ENCODE peak calls at places on chromosomes 16 and 17, in nine cellular contexts. J is heart left ventricle; T is HL-60; O is HFF-Myc; E is ascending aorta; S is thoracic aorta; F is CD8-positive, alpha-beta T cell; C is CD4-positive, alpha-beta T cell; W is BJ. D is an unnamed sample.

GRCh38 chr17:30336369-30337171 is 2.7 kb upstream of the TMIGD1 start:
- DNase-seq in J (no peak), T (peak), O (peak), E (no peak), S (no peak), F (peak), C (peak), W (no peak), D (peak)

GRCh38 chr17:19317359-19318095 is 45.0 kb downstream of the B9D1 start:
- DNase-seq in J (peak), T (peak), O (no peak), E (no peak), S (no peak), F (no peak), C (no peak), W (no peak), D (peak)

GRCh38 chr16:87930456-87930855 is 5.9 kb downstream of the CA5A start:
- DNase-seq in J (no peak), T (no peak), O (no peak), E (no peak), S (no peak), F (no peak), C (no peak), W (no peak), D (no peak)

GRCh38 chr16:88970539-88971065 is 6.4 kb downstream of the CBFA2T3 start:
- DNase-seq in J (no peak), T (no peak), O (no peak), E (no peak), S (no peak), F (no peak), C (no peak), W (no peak), D (no peak)

GRCh38 chr16:23557779-23558330 is 328 bp downstream of the UBFD1 start:
- DNase-seq in J (peak), T (peak), O (no peak), E (no peak), S (no peak), F (no peak), C (no peak), W (no peak), D (no peak)

GRCh38 chr16:66199189-66199588 is 167.3 kb upstream of the CDH5 start:
- DNase-seq in J (no peak), T (peak), O (no peak), E (no peak), S (no peak), F (no peak), C (no peak), W (no peak), D (no peak)

GRCh38 chr16:3189869-3190268 is 1.9 kb downstream of the OR1F1 start:
- DNase-seq in J (no peak), T (no peak), O (no peak), E (no peak), S (no peak), F (no peak), C (no peak), W (no peak), D (no peak)

GRCh38 chr17:36755586-36755985 is 154.2 kb downstream of the MRM1 start:
- DNase-seq in J (no peak), T (peak), O (no peak), E (no peak), S (no peak), F (peak), C (peak), W (no peak), D (peak)

GRCh38 chr17:2723505-2723996 is 12.0 kb upstream of the CLUH start:
- DNase-seq in J (no peak), T (no peak), O (no peak), E (no peak), S (no peak), F (no peak), C (no peak), W (no peak), D (no peak)

GRCh38 chr16:84541999-84542876 is 37.8 kb upstream of the MEAK7 start:
- DNase-seq in J (no peak), T (no peak), O (no peak), E (no peak), S (no peak), F (no peak), C (no peak), W (no peak), D (no peak)

GRCh38 chr16:57998484-57998883 is 2.0 kb downstream of the ZNF319 start:
- DNase-seq in J (peak), T (peak), O (no peak), E (no peak), S (no peak), F (peak), C (peak), W (no peak), D (no peak)

GRCh38 chr16:88558457-88559442 is 11.5 kb upstream of the ZC3H18 start:
- DNase-seq in J (peak), T (peak), O (no peak), E (no peak), S (no peak), F (no peak), C (no peak), W (no peak), D (no peak)

GRCh38 chr17:75854881-75855309 is 240 bp downstream of the WBP2 start:
- DNase-seq in J (peak), T (no peak), O (no peak), E (no peak), S (no peak), F (no peak), C (no peak), W (no peak), D (no peak)

GRCh38 chr16:66399930-66400329 is 27.2 kb upstream of the BEAN1 start:
- DNase-seq in J (peak), T (no peak), O (no peak), E (peak), S (no peak), F (no peak), C (no peak), W (no peak), D (no peak)

GRCh38 chr17:9291912-9292562 is 270.7 kb downstream of the NTN1 start:
- DNase-seq in J (peak), T (no peak), O (no peak), E (peak), S (no peak), F (peak), C (peak), W (no peak), D (peak)

GRCh38 chr16:87556941-87557459 is 45.3 kb upstream of the JPH3 start:
- DNase-seq in J (peak), T (no peak), O (no peak), E (peak), S (no peak), F (no peak), C (no peak), W (no peak), D (no peak)

GRCh38 chr16:8845699-8846298 is 23.0 kb downstream of the CARHSP1 start:
- DNase-seq in J (no peak), T (no peak), O (no peak), E (no peak), S (no peak), F (no peak), C (no peak), W (no peak), D (no peak)

GRCh38 chr17:63309021-63309420 is 137.1 kb downstream of the CYB561 start:
- DNase-seq in J (no peak), T (no peak), O (no peak), E (no peak), S (no peak), F (no peak), C (no peak), W (no peak), D (no peak)

GRCh38 chr17:37259030-37259735 is 116.6 kb upstream of the C17orf78 start:
- DNase-seq in J (no peak), T (no peak), O (no peak), E (no peak), S (no peak), F (no peak), C (no peak), W (no peak), D (no peak)

GRCh38 chr16:67459858-67460144 is 21.2 kb downstream of the ATP6V0D1 start:
- DNase-seq in J (no peak), T (no peak), O (no peak), E (no peak), S (no peak), F (no peak), C (no peak), W (no peak), D (no peak)

GRCh38 chr17:79337053-79337452 is 262.4 kb downstream of the ENGASE start:
- DNase-seq in J (no peak), T (no peak), O (no peak), E (no peak), S (no peak), F (no peak), C (no peak), W (no peak), D (no peak)

GRCh38 chr16:53893731-53894435 is 189.9 kb downstream of the FTO start:
- DNase-seq in J (peak), T (no peak), O (peak), E (no peak), S (no peak), F (no peak), C (no peak), W (peak), D (no peak)

GRCh38 chr17:51629232-51629631 is 368.9 kb downstream of the UTP18 start:
- DNase-seq in J (no peak), T (no peak), O (no peak), E (no peak), S (no peak), F (no peak), C (no peak), W (no peak), D (no peak)

GRCh38 chr16:11224894-11225676 is 30.9 kb downstream of the SOCS1 start:
- DNase-seq in J (peak), T (peak), O (no peak), E (no peak), S (no peak), F (peak), C (peak), W (no peak), D (peak)

GRCh38 chr17:6137716-6138502 is 67.7 kb downstream of the WSCD1 start:
- DNase-seq in J (no peak), T (no peak), O (no peak), E (no peak), S (no peak), F (no peak), C (no peak), W (no peak), D (no peak)

GRCh38 chr16:8278181-8278580 is 312.1 kb downstream of the TMEM114 start:
- DNase-seq in J (no peak), T (no peak), O (no peak), E (no peak), S (no peak), F (no peak), C (no peak), W (no peak), D (no peak)

GRCh38 chr16:4293822-4294457 is 21.1 kb upstream of the TFAP4 start:
- DNase-seq in J (peak), T (no peak), O (no peak), E (peak), S (no peak), F (no peak), C (no peak), W (no peak), D (peak)

GRCh38 chr16:4291699-4292098 is 18.9 kb upstream of the TFAP4 start:
- DNase-seq in J (no peak), T (no peak), O (no peak), E (no peak), S (no peak), F (no peak), C (no peak), W (no peak), D (no peak)

GRCh38 chr16:4288148-4288921 is 15.5 kb upstream of the TFAP4 start:
- DNase-seq in J (peak), T (peak), O (no peak), E (peak), S (no peak), F (peak), C (peak), W (no peak), D (peak)

GRCh38 chr16:4293181-4293716 is 20.4 kb upstream of the TFAP4 start:
- DNase-seq in J (no peak), T (no peak), O (no peak), E (no peak), S (no peak), F (no peak), C (no peak), W (no peak), D (peak)

DNA sequence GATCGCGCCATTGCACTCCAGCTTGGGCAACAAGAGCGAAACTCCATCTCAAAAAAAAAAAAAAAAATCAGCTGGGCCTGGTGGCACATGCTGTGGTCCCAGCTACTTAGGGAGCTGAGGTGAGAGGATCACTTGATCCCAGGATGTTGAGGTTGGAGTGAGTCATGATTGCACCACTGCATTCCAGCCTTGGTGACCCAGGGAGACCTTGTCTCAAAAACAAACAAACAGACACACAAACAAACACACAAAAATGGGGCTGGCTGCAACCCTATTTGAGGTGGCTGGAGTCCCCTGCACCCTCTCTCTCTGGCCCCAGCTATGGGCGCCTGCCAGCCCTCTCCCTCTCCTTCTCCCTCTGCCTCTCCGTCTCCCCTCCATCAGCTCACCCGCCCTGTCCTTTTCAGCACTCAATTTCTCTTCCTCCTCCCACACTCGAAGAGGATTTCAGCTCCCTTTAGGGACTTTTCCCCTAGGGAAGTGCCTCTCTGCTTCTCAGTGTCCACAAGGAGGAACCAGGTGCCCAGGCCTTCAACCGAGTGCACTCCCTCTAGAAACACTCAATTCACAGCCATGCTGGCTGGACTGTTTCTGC is 17.5 kb upstream of the TFAP4 start:
- DNase-seq in J (no peak), T (peak), O (no peak), E (no peak), S (no peak), F (no peak), C (no peak), W (peak), D (peak)
- TF ChIP-seq CTCF in J (no peak), T (no peak), O (peak), E (no peak), S (no peak), F (no peak), C (no peak), W (peak), D (no peak)

GRCh38 chr16:55323637-55324490 is at the start of gene IRX6:
- DNase-seq in J (peak), T (no peak), O (no peak), E (no peak), S (no peak), F (no peak), C (no peak), W (no peak), D (peak)
- TF ChIP-seq CTCF in J (peak), T (no peak), O (peak), E (peak), S (no peak), F (no peak), C (no peak), W (peak), D (peak)

GRCh38 chr16:81394416-81394815 is 50.2 kb upstream of the CMIP start:
- DNase-seq in J (no peak), T (no peak), O (no peak), E (no peak), S (no peak), F (no peak), C (no peak), W (no peak), D (no peak)

GRCh38 chr16:81388357-81388756 is 56.3 kb upstream of the CMIP start:
- DNase-seq in J (no peak), T (no peak), O (no peak), E (no peak), S (no peak), F (no peak), C (no peak), W (no peak), D (no peak)

GRCh38 chr16:81397058-81397878 is 47.3 kb upstream of the CMIP start:
- DNase-seq in J (no peak), T (no peak), O (no peak), E (no peak), S (no peak), F (no peak), C (no peak), W (no peak), D (no peak)

GRCh38 chr16:81394966-81395655 is 49.5 kb upstream of the CMIP start:
- DNase-seq in J (peak), T (no peak), O (no peak), E (no peak), S (no peak), F (no peak), C (no peak), W (no peak), D (no peak)

GRCh38 chr16:81392011-81392410 is 52.6 kb upstream of the CMIP start:
- DNase-seq in J (no peak), T (no peak), O (no peak), E (no peak), S (no peak), F (no peak), C (no peak), W (no peak), D (no peak)
- TF ChIP-seq CTCF in J (no peak), T (no peak), O (no peak), E (no peak), S (no peak), F (no peak), C (no peak), W (no peak), D (no peak)

GRCh38 chr17:72538921-72539352 is 418.1 kb downstream of the SOX9 start:
- DNase-seq in J (no peak), T (no peak), O (no peak), E (no peak), S (no peak), F (no peak), C (no peak), W (no peak), D (no peak)
- TF ChIP-seq CTCF in J (no peak), T (no peak), O (no peak), E (no peak), S (no peak), F (no peak), C (no peak), W (no peak), D (no peak)

GRCh38 chr17:78010759-78011158 is 52.3 kb downstream of the TNRC6C start:
- DNase-seq in J (no peak), T (no peak), O (no peak), E (no peak), S (no peak), F (peak), C (peak), W (no peak), D (no peak)
- TF ChIP-seq CTCF in J (no peak), T (no peak), O (no peak), E (no peak), S (no peak), F (no peak), C (no peak), W (no peak), D (no peak)

GRCh38 chr17:32341141-32341856 is 674 bp downstream of the C17orf75 start:
- DNase-seq in J (no peak), T (peak), O (no peak), E (no peak), S (no peak), F (peak), C (peak), W (no peak), D (peak)
- TF ChIP-seq CTCF in J (no peak), T (no peak), O (no peak), E (no peak), S (no peak), F (peak), C (peak), W (peak), D (no peak)

GRCh38 chr16:29664133-29664912 is 1.3 kb downstream of the SPN start:
- DNase-seq in J (no peak), T (peak), O (no peak), E (no peak), S (no peak), F (peak), C (peak), W (no peak), D (peak)

GRCh38 chr16:29662729-29663019 is 373 bp upstream of the SPN start:
- DNase-seq in J (no peak), T (peak), O (no peak), E (no peak), S (no peak), F (peak), C (peak), W (no peak), D (peak)

GRCh38 chr16:29663829-29664132 is 734 bp downstream of the SPN start:
- DNase-seq in J (no peak), T (no peak), O (no peak), E (no peak), S (no peak), F (no peak), C (no peak), W (no peak), D (no peak)

GRCh38 chr16:29663020-29663828 is at the start of gene SPN:
- DNase-seq in J (no peak), T (peak), O (no peak), E (no peak), S (no peak), F (peak), C (peak), W (no peak), D (peak)

GRCh38 chr16:29662000-29662728 is 883 bp upstream of the SPN start:
- DNase-seq in J (no peak), T (no peak), O (no peak), E (no peak), S (no peak), F (no peak), C (no peak), W (no peak), D (no peak)
- TF ChIP-seq CTCF in J (no peak), T (no peak), O (no peak), E (no peak), S (no peak), F (no peak), C (no peak), W (no peak), D (no peak)

D was measured in GM13976.